ENCODE peak calls at places on chromosomes 7 and 10, in nine cellular contexts. W, V, A, U, R, L, O, M and Z are unnamed samples.

GRCh38 chr7:147029935-147030334 is 913.3 kb downstream of the CNTNAP2 start:
- DNase-seq in R (no peak), A (no peak), W (no peak), M (no peak), U (no peak), V (no peak), L (no peak), O (no peak), Z (no peak)

GRCh38 chr7:36115448-36116321 is 37.4 kb upstream of the EEPD1 start:
- DNase-seq in R (peak), A (no peak), W (peak), O (peak), U (peak), L (peak), M (peak), V (peak), Z (peak)

GRCh38 chr10:104809288-104810090 is 168.4 kb downstream of the SORCS3 start:
- DNase-seq in L (no peak), A (peak), R (no peak), V (no peak), W (no peak), O (peak), U (no peak), M (no peak), Z (no peak)

GRCh38 chr7:104179178-104179577 is 28.6 kb downstream of the ORC5 start:
- DNase-seq in O (no peak), R (no peak), W (no peak), M (no peak), U (no peak), L (no peak), A (no peak), V (no peak), Z (no peak)

GRCh38 chr10:51312817-51313216 is 238.5 kb downstream of the PRKG1 start:
- DNase-seq in O (no peak), U (no peak), V (no peak), W (no peak), R (no peak), M (no peak), L (peak), A (no peak), Z (no peak)

GRCh38 chr7:11427686-11428273 is 404.2 kb downstream of the THSD7A start:
- DNase-seq in W (peak), R (peak), A (peak), U (peak), V (no peak), O (peak), M (no peak), L (peak), Z (no peak)

GRCh38 chr7:46932656-46933424 is 649.1 kb downstream of the TNS3 start:
- DNase-seq in W (peak), R (no peak), V (peak), M (no peak), O (peak), A (no peak), L (peak), U (peak), Z (no peak)

GRCh38 chr7:117015258-117016184 is 62.2 kb downstream of the ST7 start:
- DNase-seq in U (no peak), W (no peak), L (no peak), V (no peak), O (peak), R (no peak), M (no peak), A (no peak), Z (no peak)

GRCh38 chr10:16809074-16809718 is 8.0 kb downstream of the RSU1 start:
- DNase-seq in W (peak), L (peak), V (peak), A (no peak), R (peak), O (peak), M (peak), U (no peak), Z (no peak)

GRCh38 chr7:48426966-48427555 is 255.8 kb downstream of the ABCA13 start:
- DNase-seq in V (no peak), W (no peak), A (no peak), O (peak), L (no peak), R (no peak), U (no peak), M (no peak), Z (no peak)

GRCh38 chr10:80567292-80567691 is 29.6 kb downstream of the SH2D4B start:
- DNase-seq in W (no peak), M (no peak), R (peak), A (no peak), O (no peak), L (no peak), U (no peak), V (no peak), Z (no peak)

GRCh38 chr7:35722054-35722849 is 27.3 kb upstream of the HERPUD2 start:
- DNase-seq in R (no peak), A (no peak), W (no peak), U (no peak), O (no peak), M (no peak), L (no peak), V (no peak), Z (no peak)

GRCh38 chr7:117212969-117213877 is 109.6 kb downstream of the WNT2 start:
- DNase-seq in L (peak), O (peak), U (no peak), W (peak), A (peak), R (peak), V (peak), M (peak), Z (peak)

GRCh38 chr10:88460601-88461000 is 122.5 kb downstream of the RNLS start:
- DNase-seq in V (no peak), M (no peak), U (no peak), W (no peak), O (no peak), A (no peak), R (no peak), L (no peak), Z (no peak)

GRCh38 chr7:157018997-157019591 is 8.6 kb upstream of the MNX1 start:
- DNase-seq in V (no peak), L (no peak), R (no peak), O (no peak), M (no peak), A (no peak), U (no peak), W (no peak), Z (no peak)

DNA sequence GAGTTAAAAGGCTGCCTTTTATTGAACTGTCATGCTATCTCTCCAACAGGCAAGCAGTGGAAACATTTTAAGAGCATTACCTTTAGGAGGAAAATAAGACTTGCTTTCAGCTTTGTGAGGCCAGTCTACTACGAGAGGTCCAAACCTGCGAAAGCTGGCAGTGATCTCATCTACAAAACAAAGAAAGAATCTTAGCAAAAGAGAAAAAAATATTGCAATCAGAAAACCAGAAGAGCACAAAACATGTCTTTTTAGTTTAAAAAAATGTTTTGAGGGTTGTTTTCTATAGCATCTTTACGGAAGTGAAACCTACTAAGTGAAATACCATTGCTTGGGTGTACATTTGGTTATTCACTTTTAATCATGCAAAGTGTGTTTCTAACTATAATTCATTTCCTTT is 147.9 kb downstream of the CPEB3 start:
- DNase-seq in O (no peak), L (no peak), A (no peak), U (no peak), R (no peak), W (no peak), M (no peak), V (no peak), Z (no peak)
- H3K4me3 ChIP-seq in O (no peak), L (no peak), A (no peak), U (no peak), R (no peak), W (no peak), M (no peak), V (no peak), Z (no peak)

GRCh38 chr7:128123291-128124037 is 92.2 kb upstream of the LRRC4 start:
- DNase-seq in O (no peak), L (no peak), A (no peak), V (no peak), R (no peak), M (no peak), W (no peak), U (no peak), Z (no peak)

GRCh38 chr7:128120976-128121490 is 89.8 kb upstream of the LRRC4 start:
- DNase-seq in M (no peak), A (no peak), R (no peak), U (no peak), V (no peak), O (no peak), W (no peak), L (no peak), Z (no peak)

GRCh38 chr7:128124786-128125185 is 93.5 kb upstream of the LRRC4 start:
- DNase-seq in A (no peak), R (no peak), L (no peak), W (no peak), O (peak), V (no peak), M (no peak), U (no peak), Z (no peak)

GRCh38 chr7:128121731-128122576 is 90.7 kb upstream of the LRRC4 start:
- DNase-seq in U (no peak), L (peak), W (peak), V (no peak), R (no peak), A (no peak), O (no peak), M (no peak), Z (peak)

DNA sequence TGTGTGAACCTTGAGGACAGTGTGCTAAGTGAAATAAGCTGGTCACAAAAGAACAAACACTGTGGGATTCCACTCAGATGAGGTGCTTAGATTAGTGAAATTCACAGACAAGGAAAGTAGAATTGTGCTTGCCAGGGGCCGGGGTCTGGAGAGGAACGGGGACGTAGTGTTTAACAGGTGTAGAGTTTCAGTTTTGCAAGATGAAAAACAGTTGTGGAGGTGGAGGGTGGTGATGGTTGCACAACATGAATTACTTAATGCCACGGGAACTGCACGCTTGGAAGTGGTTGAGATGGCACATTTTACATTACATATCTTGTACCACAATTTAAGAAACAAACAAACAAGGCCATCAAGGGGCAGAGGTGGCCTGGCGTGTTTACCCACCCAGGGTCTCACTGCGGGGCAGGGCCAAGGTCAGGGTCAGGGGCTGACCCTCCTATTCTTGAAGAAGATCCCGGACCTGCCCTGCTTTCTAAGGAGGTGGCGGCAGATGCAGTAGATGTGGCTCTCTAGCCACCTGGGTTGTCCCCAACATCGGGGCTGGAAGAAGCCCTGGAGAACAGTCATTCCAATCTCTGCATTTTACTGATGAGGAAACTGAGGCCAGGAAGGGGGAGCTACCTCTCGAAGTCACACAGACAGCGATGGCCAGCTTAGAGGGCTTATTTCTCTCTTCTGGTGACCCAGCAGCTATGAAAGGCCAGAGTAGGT is 91.5 kb upstream of the LRRC4 start:
- DNase-seq in A (no peak), L (no peak), V (no peak), W (no peak), U (no peak), M (no peak), R (no peak), O (peak), Z (no peak)
- H3K4me3 ChIP-seq in A (no peak), L (no peak), V (no peak), W (no peak), U (no peak), M (no peak), R (no peak), O (no peak), Z (no peak)

GRCh38 chr7:77200542-77200941 is 923 bp upstream of the FGL2 start:
- DNase-seq in R (no peak), A (no peak), M (no peak), V (no peak), O (no peak), U (no peak), W (no peak), L (no peak), Z (no peak)

GRCh38 chr7:77205706-77206105 is 6.1 kb upstream of the FGL2 start:
- DNase-seq in W (no peak), L (no peak), M (no peak), O (no peak), A (no peak), R (no peak), V (no peak), U (no peak), Z (no peak)

GRCh38 chr7:77197135-77197534 is 2.5 kb downstream of the FGL2 start:
- DNase-seq in L (no peak), A (no peak), M (no peak), W (no peak), V (no peak), R (no peak), O (no peak), U (no peak), Z (no peak)

GRCh38 chr7:77199008-77199966 is at the start of gene FGL2:
- DNase-seq in V (peak), U (peak), R (no peak), M (peak), L (peak), A (no peak), W (peak), O (peak), Z (peak)

GRCh38 chr7:77202544-77202976 is 2.9 kb upstream of the FGL2 start:
- DNase-seq in R (no peak), W (no peak), M (no peak), L (no peak), O (no peak), A (no peak), V (no peak), U (no peak), Z (no peak)
- H3K4me3 ChIP-seq in R (no peak), W (no peak), M (no peak), L (no peak), O (no peak), A (no peak), V (peak), U (no peak), Z (no peak)

GRCh38 chr7:150406311-150406564 is 27.1 kb downstream of the ZNF775 start:
- DNase-seq in A (no peak), W (no peak), M (no peak), U (no peak), V (no peak), R (no peak), L (no peak), O (no peak), Z (no peak)

GRCh38 chr7:150403376-150404171 is 24.4 kb downstream of the ZNF775 start:
- DNase-seq in U (no peak), L (no peak), R (peak), V (no peak), O (no peak), M (no peak), W (no peak), A (no peak), Z (no peak)

GRCh38 chr7:150405584-150406310 is 26.6 kb downstream of the ZNF775 start:
- DNase-seq in V (no peak), L (no peak), R (no peak), M (peak), W (peak), O (no peak), U (no peak), A (no peak), Z (no peak)

GRCh38 chr7:150404172-150404784 is 25.1 kb downstream of the ZNF775 start:
- DNase-seq in W (no peak), O (no peak), V (no peak), A (no peak), R (peak), M (no peak), U (no peak), L (no peak), Z (peak)

GRCh38 chr7:150404785-150405583 is 25.9 kb downstream of the ZNF775 start:
- DNase-seq in U (peak), L (peak), W (peak), R (peak), O (peak), M (peak), V (peak), A (peak), Z (peak)
- H3K4me3 ChIP-seq in U (peak), L (peak), W (peak), R (peak), O (peak), M (peak), V (peak), A (peak), Z (peak)

GRCh38 chr10:14652067-14652466 is 122.6 kb downstream of the FAM107B start:
- DNase-seq in O (no peak), A (no peak), M (no peak), U (no peak), V (no peak), W (no peak), L (no peak), R (no peak), Z (no peak)

GRCh38 chr10:14648936-14649335 is 125.8 kb downstream of the FAM107B start:
- DNase-seq in O (peak), A (no peak), V (no peak), U (no peak), L (no peak), R (no peak), W (no peak), M (no peak), Z (no peak)

GRCh38 chr10:14649739-14650138 is 125.0 kb downstream of the FAM107B start:
- DNase-seq in V (no peak), L (no peak), W (no peak), A (no peak), R (no peak), O (no peak), U (no peak), M (no peak), Z (no peak)

GRCh38 chr10:14645239-14645960 is 129.3 kb downstream of the FAM107B start:
- DNase-seq in A (no peak), U (no peak), L (no peak), M (no peak), O (no peak), R (no peak), V (no peak), W (no peak), Z (no peak)

GRCh38 chr10:14648042-14648765 is 126.5 kb downstream of the FAM107B start:
- DNase-seq in R (no peak), V (no peak), A (no peak), M (peak), L (peak), O (peak), W (peak), U (peak), Z (no peak)
- H3K4me3 ChIP-seq in R (no peak), V (no peak), A (no peak), M (no peak), L (no peak), O (no peak), W (no peak), U (no peak), Z (no peak)

GRCh38 chr7:106110885-106111670 is 1.0 kb downstream of the SYPL1 start:
- DNase-seq in V (no peak), A (no peak), O (peak), L (peak), R (peak), W (no peak), U (no peak), M (no peak), Z (no peak)

GRCh38 chr7:106110238-106110560 is 1.9 kb downstream of the SYPL1 start:
- DNase-seq in A (no peak), L (no peak), M (no peak), V (no peak), O (peak), U (no peak), W (peak), R (peak), Z (no peak)

GRCh38 chr7:106111671-106112117 is 418 bp downstream of the SYPL1 start:
- DNase-seq in A (no peak), W (peak), V (peak), U (peak), L (peak), M (peak), R (no peak), O (peak), Z (peak)

GRCh38 chr7:106112972-106113421 is 885 bp upstream of the SYPL1 start:
- DNase-seq in O (no peak), R (peak), U (no peak), A (no peak), M (no peak), L (no peak), V (no peak), W (no peak), Z (no peak)

GRCh38 chr7:106112118-106112971 is at the start of gene SYPL1:
- DNase-seq in U (peak), O (peak), A (peak), M (peak), R (peak), W (peak), L (peak), V (peak), Z (peak)
- H3K4me3 ChIP-seq in U (peak), O (peak), A (peak), M (peak), R (peak), W (peak), L (peak), V (peak), Z (peak)